ENCODE peak calls at places on chromosomes 16 and 17, in eight cellular contexts. W, V, C, X, J, G, R and P are unnamed samples.
A peak's percentile ranks its signal among the peaks of the same experiment; 100 is the strongest.

GRCh38 chr16:80948886-80949502 is 57.7 kb downstream of the CMC2 start:
- DNase-seq in W (no peak), V (peak; percentile 20), C (no peak), X (peak; percentile 67), J (no peak), G (no peak), R (peak; percentile 66), P (peak; percentile 46)

GRCh38 chr17:4708436-4708835 is 2.0 kb upstream of the ARRB2 start:
- DNase-seq in W (no peak), V (no peak), C (peak; percentile 79), X (peak; percentile 28), J (peak; percentile 20), G (peak; percentile 37), R (no peak), P (no peak)

GRCh38 chr17:82487898-82488297 is 29.4 kb downstream of the NARF start:
- DNase-seq in W (no peak), V (no peak), C (no peak), X (no peak), J (no peak), G (no peak), R (no peak), P (no peak)

GRCh38 chr16:57781741-57782606 is 20.3 kb downstream of the KIFC3 start:
- DNase-seq in W (no peak), V (peak; percentile 43), C (no peak), X (no peak), J (no peak), G (peak; percentile 12), R (no peak), P (peak; percentile 57)

GRCh38 chr16:76668207-76668725 is 391.1 kb downstream of the CNTNAP4 start:
- DNase-seq in W (no peak), V (no peak), C (no peak), X (no peak), J (no peak), G (no peak), R (peak; percentile 14), P (no peak)

GRCh38 chr16:56848056-56848936 is 16.7 kb upstream of the SLC12A3 start:
- DNase-seq in W (no peak), V (peak; percentile 79), C (no peak), X (peak; percentile 59), J (peak; percentile 14), G (no peak), R (no peak), P (peak; percentile 92)

GRCh38 chr16:85675528-85675927 is 13.2 kb downstream of the GINS2 start:
- DNase-seq in W (peak; percentile 36), V (peak; percentile 56), C (no peak), X (peak; percentile 46), J (no peak), G (peak; percentile 55), R (no peak), P (peak; percentile 39)

GRCh38 chr17:29357821-29358232 is 32.3 kb upstream of the TAOK1 start:
- DNase-seq in W (no peak), V (peak; percentile 65), C (no peak), X (no peak), J (no peak), G (peak; percentile 41), R (no peak), P (peak; percentile 59)

GRCh38 chr16:88601313-88602036 is 31.3 kb downstream of the ZC3H18 start:
- DNase-seq in W (no peak), V (no peak), C (no peak), X (no peak), J (no peak), G (no peak), R (no peak), P (no peak)

GRCh38 chr17:55161935-55162555 is 102.7 kb upstream of the HLF start:
- DNase-seq in W (peak; percentile 13), V (peak; percentile 95), C (no peak), X (peak; percentile 78), J (no peak), G (no peak), R (no peak), P (peak; percentile 87)